ENCODE peak calls at places on chromosomes 13 and 19, in seven cellular contexts. J, U, A, W, S, B and X are unnamed samples.

GRCh38 chr13:22836475-22836874 is 344.3 kb upstream of the SGCG start:
- DNase-seq in J (no peak), U (no peak), A (no peak), W (no peak), S (no peak), B (no peak), X (no peak)

GRCh38 chr13:72104656-72105180 is 237.7 kb upstream of the DACH1 start:
- DNase-seq in J (no peak), U (no peak), A (no peak), W (no peak), S (no peak), B (no peak), X (no peak)

GRCh38 chr13:114167445-114167844 is 11.6 kb upstream of the CFAP97D2 start:
- DNase-seq in J (no peak), U (no peak), A (no peak), W (no peak), S (no peak), B (no peak), X (no peak)

GRCh38 chr19:911197-912033 is 1.6 kb downstream of the R3HDM4 start:
- DNase-seq in J (no peak), U (no peak), A (no peak), W (no peak), S (no peak), B (peak; percentile 83), X (no peak)

GRCh38 chr13:87893186-87893585 is 222.0 kb downstream of the SLITRK5 start:
- DNase-seq in J (no peak), U (no peak), A (no peak), W (no peak), S (no peak), B (no peak), X (no peak)

GRCh38 chr13:37484056-37484455 is 114.5 kb downstream of the POSTN start:
- DNase-seq in J (no peak), U (no peak), A (no peak), W (no peak), S (no peak), B (no peak), X (no peak)

GRCh38 chr19:55094456-55095259 is 19.0 kb downstream of the EPS8L1 start:
- DNase-seq in J (no peak), U (no peak), A (no peak), W (no peak), S (no peak), B (peak; percentile 71), X (no peak)

GRCh38 chr19:3129112-3129511 is 6.7 kb upstream of the GNA15 start:
- DNase-seq in J (no peak), U (no peak), A (no peak), W (no peak), S (no peak), B (no peak), X (no peak)

GRCh38 chr19:42683917-42684513 is 56.3 kb downstream of the PSG3 start:
- DNase-seq in J (no peak), U (no peak), A (no peak), W (no peak), S (peak; percentile 54), B (no peak), X (no peak)
- H3K27ac ChIP-seq in J (no peak overlapping the region), U (no peak overlapping the region), A (no peak overlapping the region), W (no peak overlapping the region), S (no peak overlapping the region), B (no peak overlapping the region), X (no peak overlapping the region)

GRCh38 chr13:112955271-112955937 is 13.6 kb upstream of the MCF2L start:
- DNase-seq in J (no peak), U (peak; percentile 50), A (no peak), W (no peak), S (no peak), B (no peak), X (no peak)

GRCh38 chr13:112956516-112957294 is 12.3 kb upstream of the MCF2L start:
- DNase-seq in J (no peak), U (no peak), A (no peak), W (no peak), S (no peak), B (no peak), X (no peak)

GRCh38 chr13:112958127-112958989 is 10.7 kb upstream of the MCF2L start:
- DNase-seq in J (no peak), U (peak; percentile 62), A (no peak), W (no peak), S (no peak), B (peak; percentile 60), X (no peak)

GRCh38 chr13:112955956-112956355 is 13.1 kb upstream of the MCF2L start:
- DNase-seq in J (no peak), U (no peak), A (no peak), W (no peak), S (no peak), B (peak; percentile 58), X (no peak)

GRCh38 chr13:112957295-112957677 is 11.7 kb upstream of the MCF2L start:
- DNase-seq in J (no peak), U (no peak), A (no peak), W (no peak), S (no peak), B (no peak), X (no peak)
- TF ChIP-seq EP300 in J (no peak), U (no peak), A (no peak), W (no peak), S (no peak), B (no peak), X (no peak)

GRCh38 chr13:27024781-27025492 is 146.7 kb downstream of the USP12 start:
- DNase-seq in J (no peak), U (no peak), A (no peak), W (no peak), S (no peak), B (no peak), X (no peak)

GRCh38 chr13:27023385-27023784 is 148.2 kb downstream of the USP12 start:
- DNase-seq in J (no peak), U (no peak), A (no peak), W (no peak), S (no peak), B (no peak), X (no peak)

GRCh38 chr13:27020415-27020814 is 151.2 kb downstream of the USP12 start:
- DNase-seq in J (no peak), U (no peak), A (no peak), W (no peak), S (no peak), B (no peak), X (no peak)

GRCh38 chr13:27024062-27024461 is 147.5 kb downstream of the USP12 start:
- DNase-seq in J (no peak), U (no peak), A (no peak), W (no peak), S (no peak), B (no peak), X (no peak)

GRCh38 chr13:27022571-27023311 is 148.9 kb downstream of the USP12 start:
- DNase-seq in J (no peak), U (peak; percentile 85), A (no peak), W (no peak), S (peak; percentile 41), B (no peak), X (no peak)
- H3K27ac ChIP-seq in J (no peak overlapping the region), U (peak overlapping the region; percentile 83), A (no peak overlapping the region), W (no peak overlapping the region), S (peak overlapping the region; percentile 68), B (peak overlapping the region; percentile 6), X (peak overlapping the region; percentile 80)

GRCh38 chr13:99198630-99199029 is 2.0 kb upstream of the UBAC2 start:
- DNase-seq in J (no peak), U (no peak), A (no peak), W (no peak), S (no peak), B (no peak), X (no peak)
- TF ChIP-seq EP300 in J (no peak), U (no peak), A (no peak), W (no peak), S (no peak), B (no peak), X (no peak)

GRCh38 chr19:35822579-35822978 is 9.9 kb upstream of the PRODH2 start:
- DNase-seq in J (no peak), U (no peak), A (no peak), W (no peak), S (no peak), B (no peak), X (no peak)
- H3K27ac ChIP-seq in J (no peak overlapping the region), U (no peak overlapping the region), A (no peak overlapping the region), W (no peak overlapping the region), S (no peak overlapping the region), B (no peak overlapping the region), X (no peak overlapping the region)

DNA sequence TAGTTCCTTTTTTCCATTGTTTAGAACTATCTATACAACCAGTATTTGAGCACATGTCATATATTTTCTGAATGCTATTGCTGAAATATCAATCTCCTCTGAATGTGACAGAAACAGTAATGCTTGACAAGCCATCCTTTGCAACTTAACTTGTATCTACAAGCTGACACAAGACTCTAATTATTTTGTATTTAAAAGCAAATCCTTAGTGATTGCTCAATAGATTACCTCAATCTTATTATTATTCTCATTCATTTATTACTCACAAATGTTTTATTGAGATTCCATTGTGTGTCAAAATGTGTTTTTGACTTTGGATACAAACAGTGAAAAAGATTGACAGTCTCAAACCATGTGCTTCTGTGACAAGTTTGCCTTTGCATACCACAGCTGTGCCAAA is 787.8 kb upstream of the PRR20A start:
- DNase-seq in J (no peak), U (no peak), A (no peak), W (no peak), S (no peak), B (no peak), X (no peak)
- TF ChIP-seq EP300 in J (no peak), U (no peak), A (no peak), W (no peak), S (no peak), B (no peak), X (no peak)